ENCODE peak calls at places on chromosomes 3 and 15, in nine cellular contexts. One of them, this sample, is unnamed.

GRCh38 chr3:105944281-105944680 is 75.5 kb upstream of the CBLB start:
- DNase-seq in neural progenitor cell: no peak
- DNase-seq in mammary epithelial cell: peak; percentile 44
- DNase-seq in HCT116: no peak
- DNase-seq in PC-3: peak; percentile 49
- DNase-seq in H1: no peak
- DNase-seq in GM23248: peak; percentile 72
- DNase-seq in astrocyte: peak; percentile 71
- DNase-seq in OCI-LY7: no peak
- DNase-seq in this sample: no peak

GRCh38 chr3:143479727-143480126 is 360.2 kb downstream of the CHST2 start:
- DNase-seq in neural progenitor cell: no peak
- DNase-seq in mammary epithelial cell: no peak
- DNase-seq in OCI-LY7: no peak
- DNase-seq in HCT116: no peak
- DNase-seq in PC-3: no peak
- DNase-seq in H1: no peak
- DNase-seq in GM23248: no peak
- DNase-seq in astrocyte: no peak
- DNase-seq in this sample: no peak

GRCh38 chr15:67064607-67065530 is 533 bp upstream of the SMAD3 start:
- DNase-seq in OCI-LY7: no peak
- DNase-seq in mammary epithelial cell: no peak
- DNase-seq in HCT116: no peak
- DNase-seq in PC-3: peak; percentile 30
- DNase-seq in neural progenitor cell: peak; percentile 68
- DNase-seq in H1: peak; percentile 81
- DNase-seq in GM23248: no peak
- DNase-seq in astrocyte: no peak
- DNase-seq in this sample: peak; percentile 81

GRCh38 chr15:68081869-68082505 is 27.9 kb downstream of the PIAS1 start:
- DNase-seq in H1: no peak
- DNase-seq in neural progenitor cell: no peak
- DNase-seq in GM23248: no peak
- DNase-seq in mammary epithelial cell: no peak
- DNase-seq in astrocyte: no peak
- DNase-seq in PC-3: no peak
- DNase-seq in OCI-LY7: no peak
- DNase-seq in HCT116: no peak
- DNase-seq in this sample: no peak

GRCh38 chr3:45994661-45995369 is 809 bp downstream of the FYCO1 start:
- DNase-seq in GM23248: peak; percentile 54
- DNase-seq in neural progenitor cell: peak; percentile 55
- DNase-seq in OCI-LY7: peak; percentile 38
- DNase-seq in astrocyte: no peak
- DNase-seq in mammary epithelial cell: no peak
- DNase-seq in HCT116: no peak
- DNase-seq in H1: peak; percentile 47
- DNase-seq in PC-3: peak; percentile 23
- DNase-seq in this sample: peak; percentile 30

GRCh38 chr3:197891-198491 is 1.4 kb downstream of the CHL1 start:
- DNase-seq in GM23248: no peak
- DNase-seq in astrocyte: no peak
- DNase-seq in H1: peak; percentile 58
- DNase-seq in mammary epithelial cell: no peak
- DNase-seq in neural progenitor cell: peak; percentile 38
- DNase-seq in HCT116: no peak
- DNase-seq in PC-3: no peak
- DNase-seq in OCI-LY7: no peak
- DNase-seq in this sample: peak; percentile 41

GRCh38 chr3:187946031-187946691 is 200.9 kb upstream of the BCL6 start:
- DNase-seq in mammary epithelial cell: no peak
- DNase-seq in astrocyte: peak; percentile 52
- DNase-seq in H1: no peak
- DNase-seq in neural progenitor cell: no peak
- DNase-seq in OCI-LY7: peak; percentile 90
- DNase-seq in GM23248: peak; percentile 74
- DNase-seq in PC-3: no peak
- DNase-seq in HCT116: no peak
- DNase-seq in this sample: no peak

GRCh38 chr15:58432421-58432820 is 630 bp downstream of the LIPC start:
- DNase-seq in neural progenitor cell: no peak
- DNase-seq in H1: no peak
- DNase-seq in HCT116: no peak
- DNase-seq in OCI-LY7: no peak
- DNase-seq in mammary epithelial cell: no peak
- DNase-seq in astrocyte: no peak
- DNase-seq in PC-3: no peak
- DNase-seq in GM23248: peak; percentile 29
- DNase-seq in this sample: no peak

GRCh38 chr3:120218981-120219380 is 66.0 kb downstream of the GPR156 start:
- DNase-seq in GM23248: no peak
- DNase-seq in mammary epithelial cell: no peak
- DNase-seq in PC-3: peak; percentile 41
- DNase-seq in OCI-LY7: no peak
- DNase-seq in neural progenitor cell: no peak
- DNase-seq in H1: no peak
- DNase-seq in HCT116: no peak
- DNase-seq in astrocyte: no peak
- DNase-seq in this sample: no peak

GRCh38 chr3:69370156-69370944 is 15.5 kb downstream of the FRMD4B start:
- DNase-seq in HCT116: no peak
- DNase-seq in H1: no peak
- DNase-seq in mammary epithelial cell: peak; percentile 70
- DNase-seq in astrocyte: no peak
- DNase-seq in GM23248: peak; percentile 70
- DNase-seq in neural progenitor cell: no peak
- DNase-seq in OCI-LY7: no peak
- DNase-seq in PC-3: peak; percentile 23
- DNase-seq in this sample: no peak

GRCh38 chr3:67509471-67510075 is 144.8 kb downstream of the SUCLG2 start:
- DNase-seq in GM23248: peak; percentile 52
- DNase-seq in HCT116: no peak
- DNase-seq in PC-3: no peak
- DNase-seq in neural progenitor cell: no peak
- DNase-seq in OCI-LY7: no peak
- DNase-seq in astrocyte: peak; percentile 13
- DNase-seq in mammary epithelial cell: peak; percentile 31
- DNase-seq in H1: no peak
- DNase-seq in this sample: no peak

GRCh38 chr3:121855555-121855954 is 20.5 kb downstream of the EAF2 start:
- DNase-seq in astrocyte: no peak
- DNase-seq in PC-3: peak; percentile 73
- DNase-seq in mammary epithelial cell: peak; percentile 31
- DNase-seq in OCI-LY7: peak; percentile 56
- DNase-seq in H1: no peak
- DNase-seq in HCT116: peak; percentile 26
- DNase-seq in neural progenitor cell: peak; percentile 49
- DNase-seq in GM23248: no peak
- DNase-seq in this sample: peak; percentile 78
- H3K79me2 ChIP-seq in astrocyte: no peaks in the 10 kb centered on the region
- H3K79me2 ChIP-seq in PC-3: no peaks in the 10 kb centered on the region
- H3K79me2 ChIP-seq in mammary epithelial cell: no peaks in the 10 kb centered on the region
- H3K79me2 ChIP-seq in OCI-LY7: peaks cover 52% of the 10 kb centered on the region
- H3K79me2 ChIP-seq in H1: no peaks in the 10 kb centered on the region
- H3K79me2 ChIP-seq in HCT116: no peaks in the 10 kb centered on the region
- H3K79me2 ChIP-seq in neural progenitor cell: no peaks in the 10 kb centered on the region
- H3K79me2 ChIP-seq in GM23248: no peaks in the 10 kb centered on the region
- H3K79me2 ChIP-seq in this sample: no peaks in the 10 kb centered on the region

GRCh38 chr3:58012302-58012701 is 4.1 kb downstream of the FLNB start:
- DNase-seq in PC-3: no peak
- DNase-seq in HCT116: no peak
- DNase-seq in neural progenitor cell: no peak
- DNase-seq in OCI-LY7: no peak
- DNase-seq in H1: no peak
- DNase-seq in astrocyte: no peak
- DNase-seq in GM23248: no peak
- DNase-seq in mammary epithelial cell: no peak
- DNase-seq in this sample: no peak

GRCh38 chr3:58011580-58011979 is 3.4 kb downstream of the FLNB start:
- DNase-seq in neural progenitor cell: no peak
- DNase-seq in GM23248: no peak
- DNase-seq in OCI-LY7: no peak
- DNase-seq in HCT116: no peak
- DNase-seq in astrocyte: no peak
- DNase-seq in mammary epithelial cell: no peak
- DNase-seq in H1: no peak
- DNase-seq in PC-3: no peak
- DNase-seq in this sample: no peak

GRCh38 chr3:58015524-58015915 is 7.3 kb downstream of the FLNB start:
- DNase-seq in astrocyte: no peak
- DNase-seq in H1: no peak
- DNase-seq in GM23248: no peak
- DNase-seq in neural progenitor cell: no peak
- DNase-seq in PC-3: no peak
- DNase-seq in HCT116: no peak
- DNase-seq in OCI-LY7: no peak
- DNase-seq in mammary epithelial cell: no peak
- DNase-seq in this sample: no peak

GRCh38 chr3:58013973-58014649 is 5.9 kb downstream of the FLNB start:
- DNase-seq in H1: no peak
- DNase-seq in PC-3: no peak
- DNase-seq in astrocyte: peak; percentile 91
- DNase-seq in HCT116: no peak
- DNase-seq in GM23248: peak; percentile 98
- DNase-seq in OCI-LY7: no peak
- DNase-seq in neural progenitor cell: no peak
- DNase-seq in mammary epithelial cell: no peak
- DNase-seq in this sample: no peak

GRCh38 chr3:58013099-58013498 is 4.9 kb downstream of the FLNB start:
- DNase-seq in PC-3: no peak
- DNase-seq in OCI-LY7: no peak
- DNase-seq in astrocyte: no peak
- DNase-seq in H1: no peak
- DNase-seq in mammary epithelial cell: no peak
- DNase-seq in GM23248: no peak
- DNase-seq in neural progenitor cell: no peak
- DNase-seq in HCT116: no peak
- DNase-seq in this sample: no peak
- H3K4me2 ChIP-seq in PC-3: peak overlapping the region; percentile 84
- H3K4me2 ChIP-seq in OCI-LY7: no peak overlapping the region
- H3K4me2 ChIP-seq in astrocyte: peak overlapping the region; percentile 72
- H3K4me2 ChIP-seq in H1: no peak overlapping the region
- H3K4me2 ChIP-seq in mammary epithelial cell: peak overlapping the region; percentile 72
- H3K4me2 ChIP-seq in GM23248: peak overlapping the region; percentile 98
- H3K4me2 ChIP-seq in neural progenitor cell: no peak overlapping the region
- H3K4me2 ChIP-seq in HCT116: no peak overlapping the region
- H3K4me2 ChIP-seq in this sample: peak overlapping the region; percentile 96

GRCh38 chr3:63940389-63940757 is 28.2 kb upstream of the SCAANT1 start:
- DNase-seq in HCT116: no peak
- DNase-seq in PC-3: peak; percentile 64
- DNase-seq in GM23248: peak; percentile 69
- DNase-seq in OCI-LY7: no peak
- DNase-seq in mammary epithelial cell: peak; percentile 88
- DNase-seq in neural progenitor cell: no peak
- DNase-seq in astrocyte: peak; percentile 90
- DNase-seq in H1: no peak
- DNase-seq in this sample: no peak
- H3K79me2 ChIP-seq in HCT116: peaks cover 84% of the 10 kb centered on the region
- H3K79me2 ChIP-seq in PC-3: peaks cover 48% of the 10 kb centered on the region
- H3K79me2 ChIP-seq in GM23248: peaks cover 100% of the 10 kb centered on the region
- H3K79me2 ChIP-seq in OCI-LY7: peaks cover 33% of the 10 kb centered on the region
- H3K79me2 ChIP-seq in mammary epithelial cell: peaks cover 79% of the 10 kb centered on the region
- H3K79me2 ChIP-seq in neural progenitor cell: peaks cover 95% of the 10 kb centered on the region
- H3K79me2 ChIP-seq in astrocyte: peaks cover 54% of the 10 kb centered on the region
- H3K79me2 ChIP-seq in H1: no peaks in the 10 kb centered on the region
- H3K79me2 ChIP-seq in this sample: peaks cover 44% of the 10 kb centered on the region

GRCh38 chr15:78872972-78873795 is 494 bp downstream of the MORF4L1 start:
- DNase-seq in neural progenitor cell: peak; percentile 98
- DNase-seq in mammary epithelial cell: peak; percentile 87
- DNase-seq in H1: peak; percentile 89
- DNase-seq in GM23248: peak; percentile 94
- DNase-seq in OCI-LY7: peak; percentile 96
- DNase-seq in HCT116: peak; percentile 77
- DNase-seq in astrocyte: peak; percentile 79
- DNase-seq in PC-3: peak; percentile 82
- DNase-seq in this sample: peak; percentile 94

GRCh38 chr15:78875107-78875914 is 2.6 kb downstream of the MORF4L1 start:
- DNase-seq in mammary epithelial cell: no peak
- DNase-seq in PC-3: no peak
- DNase-seq in neural progenitor cell: no peak
- DNase-seq in astrocyte: no peak
- DNase-seq in GM23248: peak; percentile 42
- DNase-seq in HCT116: no peak
- DNase-seq in OCI-LY7: peak; percentile 19
- DNase-seq in H1: no peak
- DNase-seq in this sample: no peak

GRCh38 chr15:78872155-78872971 is at the start of gene MORF4L1:
- DNase-seq in HCT116: peak; percentile 81
- DNase-seq in mammary epithelial cell: peak; percentile 93
- DNase-seq in OCI-LY7: peak; percentile 95
- DNase-seq in PC-3: peak; percentile 94
- DNase-seq in GM23248: peak; percentile 98
- DNase-seq in astrocyte: peak; percentile 89
- DNase-seq in H1: peak; percentile 97
- DNase-seq in neural progenitor cell: peak; percentile 98
- DNase-seq in this sample: peak; percentile 96

GRCh38 chr15:78878356-78878755 is 5.7 kb downstream of the MORF4L1 start:
- DNase-seq in GM23248: peak; percentile 66
- DNase-seq in H1: no peak
- DNase-seq in PC-3: no peak
- DNase-seq in neural progenitor cell: no peak
- DNase-seq in OCI-LY7: no peak
- DNase-seq in HCT116: no peak
- DNase-seq in astrocyte: peak; percentile 78
- DNase-seq in mammary epithelial cell: peak; percentile 44
- DNase-seq in this sample: no peak

DNA sequence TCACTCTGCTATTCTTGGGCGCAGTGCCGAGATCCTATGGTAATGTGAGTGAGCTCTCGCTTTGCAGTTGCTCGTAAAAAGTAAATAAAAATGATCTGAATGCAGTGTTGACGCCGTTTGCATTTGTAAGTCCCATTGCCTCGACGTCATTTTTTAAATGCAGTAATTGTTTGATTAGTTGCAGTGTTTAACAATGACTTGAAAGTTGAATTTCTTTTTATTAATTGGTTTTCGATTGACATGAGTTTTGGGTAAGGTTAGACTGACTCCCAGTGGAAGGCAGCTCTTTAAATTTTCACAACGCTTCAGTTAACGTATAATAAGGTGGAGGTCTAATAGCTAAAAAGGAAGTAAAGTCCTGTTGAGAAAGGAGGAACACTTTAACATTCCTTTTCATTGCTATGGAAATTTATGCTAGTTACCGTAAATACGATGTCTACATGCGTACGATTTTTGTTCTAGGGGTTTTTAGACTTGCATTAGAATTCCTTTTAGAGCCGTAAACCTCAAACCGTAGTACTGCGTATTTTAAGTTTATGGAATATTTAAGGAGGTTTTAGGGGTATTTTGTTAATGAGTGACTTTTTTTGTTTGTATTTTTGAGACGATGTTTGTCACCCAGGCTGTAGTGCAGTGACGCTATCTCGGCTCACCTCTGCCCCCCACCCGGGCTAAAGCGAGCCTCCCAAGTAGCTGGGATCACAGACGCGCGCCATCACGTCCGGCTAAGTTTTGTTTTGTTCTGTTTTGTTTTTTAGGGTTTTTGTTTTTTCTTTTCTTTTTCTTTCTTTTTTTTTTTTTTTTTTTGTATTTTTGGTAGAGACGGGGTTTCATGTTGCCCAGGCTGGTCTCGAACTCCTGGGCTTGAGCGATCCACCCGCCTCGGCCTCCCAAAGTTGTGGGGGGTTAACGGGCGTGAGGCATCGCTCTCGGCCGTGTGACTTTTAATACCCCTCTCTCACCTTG is 1.4 kb downstream of the MORF4L1 start:
- DNase-seq in PC-3: peak; percentile 24
- DNase-seq in GM23248: peak; percentile 60
- DNase-seq in astrocyte: peak; percentile 6
- DNase-seq in neural progenitor cell: peak; percentile 32
- DNase-seq in OCI-LY7: peak; percentile 44
- DNase-seq in mammary epithelial cell: peak; percentile 16
- DNase-seq in H1: no peak
- DNase-seq in HCT116: no peak
- DNase-seq in this sample: peak; percentile 47
- H3K4me2 ChIP-seq in PC-3: peak overlapping the region; percentile 87
- H3K4me2 ChIP-seq in GM23248: peak overlapping the region; percentile 92
- H3K4me2 ChIP-seq in astrocyte: peak overlapping the region; percentile 84
- H3K4me2 ChIP-seq in neural progenitor cell: peak overlapping the region; percentile 81
- H3K4me2 ChIP-seq in OCI-LY7: peak overlapping the region; percentile 80
- H3K4me2 ChIP-seq in mammary epithelial cell: peak overlapping the region; percentile 93
- H3K4me2 ChIP-seq in H1: peak overlapping the region; percentile 68
- H3K4me2 ChIP-seq in HCT116: peak overlapping the region; percentile 73
- H3K4me2 ChIP-seq in this sample: peak overlapping the region; percentile 80